ENCODE peak calls at places on chromosomes 3 and 15, in eight cellular contexts. K is fibroblast of lung; Y is H1; J is cardiac muscle cell; E is neuronal stem cell; N is right atrium auricular region; Z is CD4-positive, alpha-beta memory T cell; P is HCT116. O is an unnamed sample.
A peak's percentile ranks its signal among the peaks of the same experiment; 100 is the strongest.

GRCh38 chr15:78808550-78808949 is 2.7 kb downstream of the ADAMTS7 start:
- DNase-seq in K (peak; percentile 20), Y (no peak), J (peak; percentile 48), E (no peak), N (peak; percentile 69), Z (no peak), P (peak; percentile 34), O (no peak)

GRCh38 chr3:180707921-180708320 is 28.6 kb upstream of the CCDC39 start:
- DNase-seq in K (no peak), Y (no peak), J (no peak), E (no peak), N (no peak), Z (no peak), P (no peak), O (no peak)

GRCh38 chr3:76024640-76025039 is 239.3 kb upstream of the ZNF717 start:
- DNase-seq in K (peak; percentile 27), Y (no peak), J (peak; percentile 6), E (no peak), N (no peak), Z (no peak), P (no peak), O (no peak)

GRCh38 chr3:14824646-14825045 is 5.9 kb downstream of the FGD5 start:
- DNase-seq in K (no peak), Y (no peak), J (no peak), E (no peak), N (no peak), Z (no peak), P (no peak), O (no peak)

GRCh38 chr3:140953028-140953960 is 11.7 kb downstream of the SLC25A36 start:
- DNase-seq in K (peak; percentile 80), Y (no peak), J (peak; percentile 61), E (no peak), N (no peak), Z (no peak), P (no peak), O (no peak)

GRCh38 chr3:150365132-150365604 is 42.9 kb upstream of the TSC22D2 start:
- DNase-seq in K (peak; percentile 85), Y (no peak), J (peak; percentile 55), E (no peak), N (no peak), Z (no peak), P (peak; percentile 69), O (no peak)

GRCh38 chr15:93247466-93248121 is 158.6 kb upstream of the RGMA start:
- DNase-seq in K (no peak), Y (no peak), J (no peak), E (no peak), N (no peak), Z (no peak), P (no peak), O (no peak)

GRCh38 chr3:186775999-186776398 is 7.4 kb upstream of the EIF4A2 start:
- DNase-seq in K (peak; percentile 48), Y (no peak), J (peak; percentile 56), E (no peak), N (no peak), Z (no peak), P (no peak), O (no peak)

GRCh38 chr3:71709908-71710511 is 15.2 kb downstream of the EIF4E3 start:
- DNase-seq in K (no peak), Y (no peak), J (no peak), E (no peak), N (no peak), Z (peak; percentile 53), P (no peak), O (no peak)

GRCh38 chr3:3783155-3783554 is 16.1 kb upstream of the LRRN1 start:
- DNase-seq in K (no peak), Y (no peak), J (no peak), E (no peak), N (no peak), Z (no peak), P (no peak), O (no peak)

GRCh38 chr3:159186581-159186980 is 384.7 kb downstream of the MFSD1 start:
- DNase-seq in K (no peak), Y (no peak), J (no peak), E (no peak), N (no peak), Z (no peak), P (no peak), O (no peak)

DNA sequence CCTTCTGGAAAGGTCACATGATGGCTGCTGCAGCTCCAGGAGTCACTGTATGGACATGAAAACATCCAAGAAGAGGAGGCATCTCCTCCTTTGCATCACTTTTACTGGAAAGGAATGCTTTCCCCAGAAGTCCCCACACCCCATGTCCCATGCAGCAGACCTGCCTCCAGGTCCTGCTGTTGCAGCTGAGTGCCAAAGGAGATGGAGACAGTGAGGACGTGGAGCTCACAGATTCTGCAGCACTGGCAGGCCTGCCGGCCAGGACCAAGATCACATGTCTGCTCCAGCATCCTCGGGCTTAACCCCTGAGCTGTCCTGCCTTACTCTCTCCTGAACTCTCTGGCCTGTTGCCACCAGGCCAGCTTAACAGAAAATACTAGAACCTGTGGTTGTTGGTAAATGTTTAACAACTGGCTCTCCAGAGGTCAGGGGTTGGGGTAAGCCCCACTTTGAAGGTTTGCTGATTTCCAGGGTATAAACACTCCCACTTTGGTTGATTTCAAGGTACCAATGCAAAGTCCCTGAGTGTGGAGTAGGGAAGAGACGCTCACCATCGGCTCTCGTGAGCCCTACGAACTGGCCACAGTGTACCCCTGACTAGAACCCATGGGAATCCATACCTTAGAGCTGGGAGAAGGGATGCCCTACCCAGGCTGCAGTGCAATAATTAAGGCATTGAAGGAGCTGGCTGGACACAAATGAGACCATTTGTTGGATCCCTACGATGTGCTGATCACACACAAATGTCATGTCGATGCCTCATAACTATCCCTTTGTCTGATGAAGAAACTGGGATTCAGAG is 147.8 kb downstream of the OR4M2 start:
- DNase-seq in K (no peak), Y (no peak), J (no peak), E (no peak), N (no peak), Z (no peak), P (no peak), O (no peak)
- H3K9me3 ChIP-seq in K (peaks cover 8% of the 10 kb centered on the region), Y (peaks cover 49% of the 10 kb centered on the region), J (peaks cover 9% of the 10 kb centered on the region), E (no peaks in the 10 kb centered on the region), N (no peaks in the 10 kb centered on the region), Z (no peaks in the 10 kb centered on the region), P (peaks cover 55% of the 10 kb centered on the region), O (no peaks in the 10 kb centered on the region)

GRCh38 chr3:120468635-120469295 is 18.0 kb upstream of the FSTL1 start:
- DNase-seq in K (no peak), Y (no peak), J (no peak), E (no peak), N (no peak), Z (no peak), P (no peak), O (no peak)

GRCh38 chr3:120471643-120472042 is 20.9 kb upstream of the FSTL1 start:
- DNase-seq in K (peak; percentile 86), Y (no peak), J (peak; percentile 62), E (no peak), N (no peak), Z (no peak), P (no peak), O (no peak)

GRCh38 chr3:120470870-120471269 is 20.1 kb upstream of the FSTL1 start:
- DNase-seq in K (peak; percentile 45), Y (no peak), J (no peak), E (no peak), N (no peak), Z (no peak), P (no peak), O (peak; percentile 50)

GRCh38 chr3:120472121-120472844 is 21.5 kb upstream of the FSTL1 start:
- DNase-seq in K (peak; percentile 56), Y (no peak), J (no peak), E (no peak), N (no peak), Z (no peak), P (no peak), O (no peak)

DNA sequence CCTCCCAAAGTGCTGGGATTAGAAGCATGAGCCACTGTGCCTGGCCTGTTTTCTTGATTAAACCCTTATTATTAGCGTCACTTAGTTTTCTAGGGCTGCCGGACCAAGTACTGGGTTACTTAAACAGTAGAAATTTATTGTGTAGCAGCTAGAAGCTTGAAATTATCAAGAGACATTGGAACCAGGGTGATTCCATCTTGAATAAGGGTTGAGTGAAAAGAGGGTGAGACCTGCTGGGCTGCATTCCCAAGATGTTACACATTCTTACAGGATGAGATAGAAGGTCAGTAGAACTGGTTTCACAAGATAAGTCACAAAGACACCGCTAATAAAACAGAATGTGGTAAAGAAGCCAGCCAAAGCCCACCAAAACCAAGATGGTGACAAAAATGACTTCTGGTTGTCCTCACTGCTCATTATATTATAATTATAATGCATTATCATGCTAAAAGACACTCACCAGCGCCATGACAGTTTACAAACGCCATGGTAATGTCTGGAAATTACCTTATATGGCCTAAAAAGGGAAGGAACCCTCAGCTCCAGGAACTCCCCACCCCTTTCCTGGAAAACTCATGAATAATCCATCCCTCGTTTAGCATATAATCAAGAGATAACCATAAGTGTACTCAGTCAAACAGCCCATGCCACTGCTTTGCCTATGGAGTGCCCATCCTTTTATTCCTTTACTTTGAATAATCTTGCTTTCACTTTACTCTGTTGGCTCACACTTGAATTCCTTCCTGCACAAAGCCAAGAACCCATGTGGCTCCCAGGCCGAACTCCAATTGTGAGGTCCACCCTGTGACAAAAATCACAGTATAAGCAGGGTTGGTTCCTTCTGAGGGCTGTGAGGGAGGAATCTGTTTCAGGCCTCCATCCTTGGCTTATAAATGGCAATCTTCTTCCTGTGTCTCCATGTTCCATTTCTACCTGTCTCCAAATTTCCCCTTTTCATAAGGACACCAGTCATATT is 18.9 kb upstream of the FSTL1 start:
- DNase-seq in K (peak; percentile 81), Y (no peak), J (peak; percentile 40), E (no peak), N (no peak), Z (no peak), P (peak; percentile 68), O (peak; percentile 28)
- H3K4me3 ChIP-seq in K (no peak overlapping the region), Y (peak overlapping the region; percentile 7), J (no peak overlapping the region), E (no peak overlapping the region), N (no peak overlapping the region), Z (no peak overlapping the region), P (peak overlapping the region; percentile 11), O (no peak overlapping the region)

GRCh38 chr15:25863067-25863967 is at the start of gene ATP10A:
- DNase-seq in K (peak; percentile 67), Y (peak; percentile 73), J (peak; percentile 57), E (peak; percentile 24), N (no peak), Z (peak; percentile 64), P (no peak), O (peak; percentile 54)
- H3K27ac ChIP-seq in K (peak within 1 kb of the TSS; percentile 81), Y (no peak within 1 kb of the TSS), J (no peak within 1 kb of the TSS), E (no peak within 1 kb of the TSS), N (peak within 1 kb of the TSS; percentile 54), Z (peak within 1 kb of the TSS; percentile 63), P (no peak within 1 kb of the TSS), O (peak within 1 kb of the TSS; percentile 66)

DNA sequence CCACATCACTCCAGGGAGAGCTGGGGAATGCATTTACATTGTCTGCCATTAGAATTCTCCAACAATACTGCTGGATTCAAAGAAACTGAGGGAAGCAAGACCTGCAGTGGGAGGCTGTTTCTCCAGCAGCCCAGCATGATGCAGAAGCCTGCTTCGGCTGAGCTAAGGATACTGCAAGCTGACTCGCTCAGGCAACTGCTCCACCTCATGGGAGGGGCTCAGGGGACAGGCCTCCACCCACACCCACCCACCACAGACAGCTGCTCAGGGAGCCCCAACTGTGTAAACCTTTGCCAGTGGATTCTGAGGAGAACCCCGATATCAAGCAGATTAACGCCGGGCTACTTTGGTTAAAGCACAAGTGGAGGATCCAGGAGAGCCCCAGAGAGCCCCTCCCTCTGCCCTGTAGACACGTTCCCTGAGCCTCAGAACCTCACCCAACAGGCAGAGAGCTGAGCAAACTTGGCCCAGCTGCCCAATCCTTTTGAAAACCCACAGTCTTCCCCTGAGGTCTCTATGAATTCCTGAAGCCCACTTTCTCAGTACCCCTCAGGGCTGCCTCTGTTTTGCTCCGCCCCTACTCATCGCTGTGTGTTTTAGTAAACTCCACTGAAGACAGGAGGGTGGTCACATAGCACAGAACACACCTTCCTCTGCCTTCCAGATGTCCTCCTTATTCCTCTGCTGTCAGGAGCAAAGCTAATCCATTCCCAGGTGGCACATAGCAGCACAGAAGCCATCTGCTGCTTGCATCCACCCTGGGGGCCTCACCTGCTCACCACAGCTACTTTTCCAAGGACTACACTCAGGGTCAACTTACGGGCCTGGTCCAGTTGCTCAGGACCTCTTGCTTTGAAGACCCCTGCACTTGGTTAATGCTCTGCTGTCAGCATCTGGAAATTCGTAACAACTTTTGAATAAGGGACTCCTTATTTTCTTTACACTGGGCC is 269.0 kb downstream of the ABHD5 start:
- DNase-seq in K (no peak), Y (no peak), J (no peak), E (no peak), N (no peak), Z (no peak), P (no peak), O (no peak)
- H3K9me3 ChIP-seq in K (no peaks in the 10 kb centered on the region), Y (no peaks in the 10 kb centered on the region), J (no peaks in the 10 kb centered on the region), E (no peaks in the 10 kb centered on the region), N (no peaks in the 10 kb centered on the region), Z (no peaks in the 10 kb centered on the region), P (no peaks in the 10 kb centered on the region), O (no peaks in the 10 kb centered on the region)

O was measured in heart left ventricle.